ENCODE peak calls at places on chromosomes 3 and 15, in four cellular contexts. One of them, this sample, is unnamed.

GRCh38 chr3:120442975-120443517 is 7.7 kb downstream of the FSTL1 start:
- DNase-seq in HCT116: no peak
- DNase-seq in K562: peak; percentile 8
- DNase-seq in HepG2: no peak
- DNase-seq in this sample: no peak

GRCh38 chr3:193800138-193801043 is 207.4 kb downstream of the OPA1 start:
- DNase-seq in HCT116: no peak
- DNase-seq in K562: peak; percentile 50
- DNase-seq in HepG2: no peak
- DNase-seq in this sample: no peak

GRCh38 chr3:46999516-47000197 is 20.2 kb downstream of the NBEAL2 start:
- DNase-seq in HCT116: no peak
- DNase-seq in K562: no peak
- DNase-seq in HepG2: no peak
- DNase-seq in this sample: no peak

GRCh38 chr3:135231646-135232625 is 436.9 kb downstream of the EPHB1 start:
- DNase-seq in HCT116: no peak
- DNase-seq in K562: no peak
- DNase-seq in HepG2: no peak
- DNase-seq in this sample: no peak

GRCh38 chr15:27017168-27017809 is 46.3 kb downstream of the GABRG3 start:
- DNase-seq in HCT116: no peak
- DNase-seq in K562: peak; percentile 80
- DNase-seq in HepG2: peak; percentile 73
- DNase-seq in this sample: peak; percentile 28

GRCh38 chr3:113157408-113157980 is 53.9 kb upstream of the BOC start:
- DNase-seq in HCT116: no peak
- DNase-seq in K562: no peak
- DNase-seq in HepG2: no peak
- DNase-seq in this sample: no peak

GRCh38 chr3:108907194-108907593 is 46.5 kb downstream of the GUCA1C start:
- DNase-seq in HCT116: no peak
- DNase-seq in K562: no peak
- DNase-seq in HepG2: no peak
- DNase-seq in this sample: no peak

GRCh38 chr3:123636431-123636841 is 51.6 kb upstream of the HACD2 start:
- DNase-seq in HCT116: no peak
- DNase-seq in K562: peak; percentile 82
- DNase-seq in HepG2: no peak
- DNase-seq in this sample: no peak

GRCh38 chr15:55744026-55744655 is 1.2 kb upstream of the PRTG start:
- DNase-seq in HCT116: no peak
- DNase-seq in K562: no peak
- DNase-seq in HepG2: no peak
- DNase-seq in this sample: no peak

GRCh38 chr3:80668600-80669281 is 900.9 kb upstream of the ROBO1 start:
- DNase-seq in HCT116: no peak
- DNase-seq in K562: no peak
- DNase-seq in HepG2: peak; percentile 3
- DNase-seq in this sample: no peak

GRCh38 chr15:31145271-31145911 is 43.9 kb upstream of the TRPM1 start:
- DNase-seq in HCT116: no peak
- DNase-seq in K562: no peak
- DNase-seq in HepG2: peak; percentile 39
- DNase-seq in this sample: no peak

GRCh38 chr3:65664927-65665326 is 373.8 kb downstream of the MAGI1 start:
- DNase-seq in HCT116: no peak
- DNase-seq in K562: peak; percentile 38
- DNase-seq in HepG2: no peak
- DNase-seq in this sample: no peak

GRCh38 chr3:122947621-122948202 is 79.9 kb downstream of the SEMA5B start:
- DNase-seq in HCT116: no peak
- DNase-seq in K562: no peak
- DNase-seq in HepG2: no peak
- DNase-seq in this sample: no peak

GRCh38 chr3:152595975-152596832 is 238.7 kb upstream of the P2RY1 start:
- DNase-seq in HCT116: no peak
- DNase-seq in K562: peak; percentile 81
- DNase-seq in HepG2: peak; percentile 43
- DNase-seq in this sample: no peak

GRCh38 chr15:24772709-24773373 is 97.3 kb downstream of the NPAP1 start:
- DNase-seq in HCT116: no peak
- DNase-seq in K562: peak; percentile 13
- DNase-seq in HepG2: peak; percentile 67
- DNase-seq in this sample: no peak

GRCh38 chr3:113594066-113594465 is 61.7 kb downstream of the SIDT1 start:
- DNase-seq in HCT116: no peak
- DNase-seq in K562: no peak
- DNase-seq in HepG2: no peak
- DNase-seq in this sample: no peak

GRCh38 chr3:177134166-177134565 is 63.1 kb downstream of the TBL1XR1 start:
- DNase-seq in HCT116: no peak
- DNase-seq in K562: no peak
- DNase-seq in HepG2: no peak
- DNase-seq in this sample: no peak

GRCh38 chr3:178593786-178594185 is 57.5 kb downstream of the KCNMB2 start:
- DNase-seq in HCT116: no peak
- DNase-seq in K562: no peak
- DNase-seq in HepG2: no peak
- DNase-seq in this sample: no peak

GRCh38 chr15:80727196-80727595 is 32.1 kb downstream of the ABHD17C start:
- DNase-seq in HCT116: no peak
- DNase-seq in K562: no peak
- DNase-seq in HepG2: peak; percentile 21
- DNase-seq in this sample: no peak

GRCh38 chr3:59327324-59327939 is 277.6 kb upstream of the CFAP20DC start:
- DNase-seq in HCT116: no peak
- DNase-seq in K562: no peak
- DNase-seq in HepG2: no peak
- DNase-seq in this sample: no peak

GRCh38 chr3:71237661-71238060 is 345.9 kb downstream of the FOXP1 start:
- DNase-seq in HCT116: no peak
- DNase-seq in K562: no peak
- DNase-seq in HepG2: no peak
- DNase-seq in this sample: no peak

GRCh38 chr3:51721062-51721745 is 14.3 kb downstream of the GRM2 start:
- DNase-seq in HCT116: no peak
- DNase-seq in K562: no peak
- DNase-seq in HepG2: no peak
- DNase-seq in this sample: no peak

GRCh38 chr3:44954962-44955361 is 21.0 kb downstream of the ZDHHC3 start:
- DNase-seq in HCT116: no peak
- DNase-seq in K562: peak; percentile 20
- DNase-seq in HepG2: peak; percentile 55
- DNase-seq in this sample: no peak

GRCh38 chr3:186280737-186281136 is 81.3 kb downstream of the DGKG start:
- DNase-seq in HCT116: no peak
- DNase-seq in K562: no peak
- DNase-seq in HepG2: no peak
- DNase-seq in this sample: no peak

GRCh38 chr3:102346897-102347296 is 87.9 kb upstream of the ZPLD1 start:
- DNase-seq in HCT116: no peak
- DNase-seq in K562: no peak
- DNase-seq in HepG2: no peak
- DNase-seq in this sample: no peak

GRCh38 chr3:186998937-186999368 is 68.6 kb downstream of the ST6GAL1 start:
- DNase-seq in HCT116: no peak
- DNase-seq in K562: no peak
- DNase-seq in HepG2: no peak
- DNase-seq in this sample: no peak

GRCh38 chr15:68310178-68310810 is 32.7 kb downstream of the FEM1B start:
- DNase-seq in HCT116: no peak
- DNase-seq in K562: no peak
- DNase-seq in HepG2: no peak
- DNase-seq in this sample: no peak

GRCh38 chr15:62389887-62390792 is 225.1 kb upstream of the C2CD4B start:
- DNase-seq in HCT116: peak; percentile 39
- DNase-seq in K562: peak; percentile 87
- DNase-seq in HepG2: peak; percentile 52
- DNase-seq in this sample: no peak

GRCh38 chr3:180612363-180612762 is 10.4 kb downstream of the TTC14 start:
- DNase-seq in HCT116: no peak
- DNase-seq in K562: no peak
- DNase-seq in HepG2: no peak
- DNase-seq in this sample: no peak

GRCh38 chr3:87766736-87767135 is 292.1 kb downstream of the CGGBP1 start:
- DNase-seq in HCT116: no peak
- DNase-seq in K562: no peak
- DNase-seq in HepG2: no peak
- DNase-seq in this sample: no peak

GRCh38 chr3:27105904-27106303 is 263.3 kb downstream of the NEK10 start:
- DNase-seq in HCT116: no peak
- DNase-seq in K562: no peak
- DNase-seq in HepG2: no peak
- DNase-seq in this sample: no peak

GRCh38 chr3:26712211-26713026 is 89.8 kb downstream of the LRRC3B start:
- DNase-seq in HCT116: peak; percentile 3
- DNase-seq in K562: peak; percentile 25
- DNase-seq in HepG2: peak; percentile 34
- DNase-seq in this sample: peak; percentile 5

GRCh38 chr15:41507820-41508290 is 5.8 kb downstream of the LTK start:
- DNase-seq in HCT116: no peak
- DNase-seq in K562: no peak
- DNase-seq in HepG2: no peak
- DNase-seq in this sample: no peak

GRCh38 chr15:89472785-89473256 is 23.6 kb downstream of the RHCG start:
- DNase-seq in HCT116: peak; percentile 48
- DNase-seq in K562: peak; percentile 72
- DNase-seq in HepG2: peak; percentile 56
- DNase-seq in this sample: peak; percentile 36

GRCh38 chr15:89469331-89470107 is 26.9 kb downstream of the RHCG start:
- DNase-seq in HCT116: no peak
- DNase-seq in K562: no peak
- DNase-seq in HepG2: no peak
- DNase-seq in this sample: no peak
- H3K27ac ChIP-seq in HCT116: no peak overlapping the region
- H3K27ac ChIP-seq in K562: no peak overlapping the region
- H3K27ac ChIP-seq in HepG2: no peak overlapping the region
- H3K27ac ChIP-seq in this sample: no peak overlapping the region

DNA sequence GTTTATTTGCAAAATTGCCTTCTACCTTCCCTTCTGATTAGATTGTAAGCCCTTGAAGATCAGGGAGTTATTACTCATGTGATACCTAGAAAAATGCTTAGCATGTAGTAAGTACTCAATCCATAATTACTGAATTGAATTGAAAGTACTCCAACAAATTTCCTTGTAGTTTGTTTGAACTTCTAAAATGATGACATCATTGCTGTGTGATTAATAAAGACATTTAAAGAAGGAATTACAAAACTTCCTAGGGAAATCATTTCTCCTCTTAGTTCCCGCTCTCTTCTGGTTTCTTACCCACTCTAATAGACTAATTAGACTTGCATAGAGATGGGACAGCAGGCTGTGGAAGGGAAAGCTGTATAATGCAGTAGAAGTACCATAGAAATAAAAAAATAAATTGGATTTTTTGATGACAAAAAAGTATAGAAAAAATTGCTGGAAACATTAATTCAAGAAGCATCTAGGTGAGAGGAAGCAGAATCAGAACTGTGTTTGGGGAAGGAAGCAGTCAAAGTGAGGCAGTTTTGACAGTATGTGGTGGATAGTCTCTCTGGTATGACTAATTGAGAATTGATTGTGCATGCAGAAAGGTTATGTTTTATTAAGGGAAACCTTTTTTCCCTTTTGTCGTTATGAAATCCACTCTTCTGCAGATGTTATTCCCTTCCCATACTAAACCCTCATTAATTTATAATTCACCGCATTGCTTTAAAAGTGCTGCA is 93.0 kb downstream of the ALCAM start:
- DNase-seq in HCT116: no peak
- DNase-seq in K562: no peak
- DNase-seq in HepG2: no peak
- DNase-seq in this sample: no peak
- TF ChIP-seq TCF7L2 in HCT116: no peak
- TF ChIP-seq TCF7L2 in K562: no peak
- TF ChIP-seq TCF7L2 in HepG2: no peak
- TF ChIP-seq TCF7L2 in this sample: no peak

GRCh38 chr15:59828871-59829270 is 139.8 kb upstream of the BNIP2 start:
- DNase-seq in HCT116: no peak
- DNase-seq in K562: no peak
- DNase-seq in HepG2: no peak
- DNase-seq in this sample: no peak
- H3K4me1 ChIP-seq in HCT116: no peaks in the 10 kb centered on the region
- H3K4me1 ChIP-seq in K562: no peaks in the 10 kb centered on the region
- H3K4me1 ChIP-seq in HepG2: no peaks in the 10 kb centered on the region
- H3K4me1 ChIP-seq in this sample: no peaks in the 10 kb centered on the region

DNA sequence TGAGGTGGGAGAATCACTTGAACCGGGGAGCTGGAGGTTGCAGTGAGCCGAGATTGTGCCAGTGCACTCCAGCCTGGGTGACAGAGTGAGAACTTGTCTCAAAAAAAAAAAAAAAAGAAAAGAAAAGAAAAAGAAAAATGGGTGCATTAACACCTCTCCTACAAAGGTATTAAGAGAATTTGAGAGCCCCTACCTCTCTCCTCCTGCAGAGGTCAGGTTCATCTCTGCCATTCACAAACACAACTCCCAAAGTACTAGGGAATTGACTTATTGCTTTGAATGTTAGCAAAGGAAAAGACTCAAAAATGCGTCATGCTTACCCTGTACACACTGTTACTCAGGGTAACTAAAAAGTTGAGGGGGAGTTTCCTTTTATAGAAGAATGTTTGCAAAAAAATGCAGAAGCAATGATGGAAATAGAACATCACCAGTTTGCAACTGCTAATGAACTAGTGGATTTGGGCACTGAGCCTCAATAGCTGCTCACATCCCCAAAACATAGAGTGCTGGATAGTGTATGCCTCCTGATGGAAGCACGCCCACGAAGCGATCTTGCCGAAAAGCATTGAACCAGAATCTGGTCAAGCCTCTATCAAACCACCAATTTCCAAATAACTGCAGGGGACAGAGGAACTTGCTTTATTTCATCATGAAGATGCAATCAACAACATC is 15.5 kb upstream of the LYZL4 start:
- DNase-seq in HCT116: no peak
- DNase-seq in K562: no peak
- DNase-seq in HepG2: no peak
- DNase-seq in this sample: no peak
- H3K27ac ChIP-seq in HCT116: no peak overlapping the region
- H3K27ac ChIP-seq in K562: no peak overlapping the region
- H3K27ac ChIP-seq in HepG2: no peak overlapping the region
- H3K27ac ChIP-seq in this sample: no peak overlapping the region

GRCh38 chr3:50625879-50626182 is 8.9 kb downstream of the MAPKAPK3 start:
- DNase-seq in HCT116: no peak
- DNase-seq in K562: no peak
- DNase-seq in HepG2: no peak
- DNase-seq in this sample: no peak

GRCh38 chr3:50626406-50626805 is 9.5 kb downstream of the MAPKAPK3 start:
- DNase-seq in HCT116: no peak
- DNase-seq in K562: no peak
- DNase-seq in HepG2: no peak
- DNase-seq in this sample: no peak

GRCh38 chr3:50628601-50629000 is 11.7 kb downstream of the MAPKAPK3 start:
- DNase-seq in HCT116: no peak
- DNase-seq in K562: no peak
- DNase-seq in HepG2: no peak
- DNase-seq in this sample: no peak

GRCh38 chr3:50625131-50625878 is 8.4 kb downstream of the MAPKAPK3 start:
- DNase-seq in HCT116: no peak
- DNase-seq in K562: no peak
- DNase-seq in HepG2: no peak
- DNase-seq in this sample: no peak

GRCh38 chr3:50627407-50628051 is 10.6 kb downstream of the MAPKAPK3 start:
- DNase-seq in HCT116: peak; percentile 88
- DNase-seq in K562: no peak
- DNase-seq in HepG2: no peak
- DNase-seq in this sample: no peak
- TF ChIP-seq TCF7L2 in HCT116: no peak
- TF ChIP-seq TCF7L2 in K562: no peak
- TF ChIP-seq TCF7L2 in HepG2: no peak
- TF ChIP-seq TCF7L2 in this sample: no peak

This sample was measured in Panc1.